ENCODE peak calls at places on chromosome 11, in four cellular contexts. R is K562, Y is HEK293T, A is WTC11. X is an unnamed sample.

GRCh38 chr11:65695459-65696241 is 16.4 kb upstream of the KAT5 start:
- DNase-seq in R (no peak), Y (no peak), A (no peak), X (peak)

GRCh38 chr11:69310934-69311766 is 17.2 kb downstream of the MYEOV start:
- DNase-seq in R (no peak), Y (no peak), A (no peak), X (no peak)

GRCh38 chr11:76008474-76008873 is 193.5 kb downstream of the UVRAG start:
- DNase-seq in R (no peak), Y (no peak), A (no peak), X (no peak)

GRCh38 chr11:107824668-107825369 is 33.8 kb downstream of the SLC35F2 start:
- DNase-seq in R (no peak), Y (no peak), A (no peak), X (no peak)

GRCh38 chr11:58968251-58968711 is 29.0 kb downstream of the GLYATL1 start:
- DNase-seq in R (no peak), Y (no peak), A (no peak), X (no peak)

GRCh38 chr11:1953489-1954284 is 6.6 kb downstream of the MRPL23 start:
- DNase-seq in R (no peak), Y (no peak), A (no peak), X (no peak)

GRCh38 chr11:130763087-130763980 is 152.9 kb downstream of the SNX19 start:
- DNase-seq in R (no peak), Y (no peak), A (no peak), X (no peak)

GRCh38 chr11:4084406-4084805 is 10.2 kb upstream of the RRM1 start:
- DNase-seq in R (no peak), Y (no peak), A (no peak), X (no peak)

GRCh38 chr11:74465291-74465708 is 2.0 kb downstream of the KCNE3 start:
- DNase-seq in R (peak), Y (no peak), A (no peak), X (no peak)

GRCh38 chr11:32006799-32007388 is 84.0 kb upstream of the RCN1 start:
- DNase-seq in R (peak), Y (peak), A (peak), X (peak)

GRCh38 chr11:111327908-111328624 is 29.7 kb downstream of the POU2AF3 start:
- DNase-seq in R (no peak), Y (no peak), A (no peak), X (no peak)

GRCh38 chr11:120335596-120335927 is 651 bp upstream of the ARHGEF12 start:
- DNase-seq in R (no peak), Y (peak), A (peak), X (no peak)

GRCh38 chr11:45809456-45810395 is 4.8 kb downstream of the SLC35C1 start:
- DNase-seq in R (no peak), Y (no peak), A (no peak), X (no peak)

GRCh38 chr11:64839335-64839734 is 5.1 kb downstream of the CDC42BPG start:
- DNase-seq in R (no peak), Y (no peak), A (no peak), X (no peak)

GRCh38 chr11:98234698-98235097 is 786.1 kb upstream of the CNTN5 start:
- DNase-seq in R (no peak), Y (no peak), A (no peak), X (no peak)

GRCh38 chr11:61971177-61972111 is 4.0 kb upstream of the FTH1 start:
- DNase-seq in R (peak), Y (peak), A (peak), X (peak)

GRCh38 chr11:130023204-130023603 is 20.6 kb upstream of the PRDM10 start:
- DNase-seq in R (no peak), Y (no peak), A (no peak), X (peak)

GRCh38 chr11:126878892-126879291 is 121.7 kb downstream of the KIRREL3 start:
- DNase-seq in R (no peak), Y (no peak), A (no peak), X (no peak)

GRCh38 chr11:119739021-119739703 is 10.2 kb upstream of the NECTIN1 start:
- DNase-seq in R (no peak), Y (no peak), A (no peak), X (no peak)

GRCh38 chr11:75319035-75319877 is 32.2 kb downstream of the ARRB1 start:
- DNase-seq in R (no peak), Y (no peak), A (no peak), X (no peak)

GRCh38 chr11:64566042-64566914 is 24.7 kb upstream of the SLC22A12 start:
- DNase-seq in R (peak), Y (peak), A (peak), X (peak)

GRCh38 chr11:84719935-84720577 is 907.1 kb downstream of the DLG2 start:
- DNase-seq in R (no peak), Y (no peak), A (peak), X (no peak)

GRCh38 chr11:119672597-119672996 is 56.4 kb downstream of the NECTIN1 start:
- DNase-seq in R (no peak), Y (no peak), A (no peak), X (no peak)

GRCh38 chr11:103433380-103433779 is 324.2 kb downstream of the DYNC2H1 start:
- DNase-seq in R (no peak), Y (no peak), A (no peak), X (no peak)

GRCh38 chr11:69000831-69001245 is 12.2 kb downstream of the MRGPRF start:
- DNase-seq in R (no peak), Y (no peak), A (peak), X (peak)

GRCh38 chr11:70067591-70068341 is 10.4 kb upstream of the ANO1 start:
- DNase-seq in R (no peak), Y (no peak), A (no peak), X (peak)

GRCh38 chr11:111419181-111419580 is 40.1 kb upstream of the POU2AF1 start:
- DNase-seq in R (no peak), Y (no peak), A (no peak), X (no peak)

GRCh38 chr11:97269527-97269926 is 879.7 kb downstream of the JRKL start:
- DNase-seq in R (no peak), Y (peak), A (no peak), X (no peak)

GRCh38 chr11:2729841-2730240 is 30.0 kb upstream of the KCNQ1OT1 start:
- DNase-seq in R (no peak), Y (no peak), A (no peak), X (no peak)

DNA sequence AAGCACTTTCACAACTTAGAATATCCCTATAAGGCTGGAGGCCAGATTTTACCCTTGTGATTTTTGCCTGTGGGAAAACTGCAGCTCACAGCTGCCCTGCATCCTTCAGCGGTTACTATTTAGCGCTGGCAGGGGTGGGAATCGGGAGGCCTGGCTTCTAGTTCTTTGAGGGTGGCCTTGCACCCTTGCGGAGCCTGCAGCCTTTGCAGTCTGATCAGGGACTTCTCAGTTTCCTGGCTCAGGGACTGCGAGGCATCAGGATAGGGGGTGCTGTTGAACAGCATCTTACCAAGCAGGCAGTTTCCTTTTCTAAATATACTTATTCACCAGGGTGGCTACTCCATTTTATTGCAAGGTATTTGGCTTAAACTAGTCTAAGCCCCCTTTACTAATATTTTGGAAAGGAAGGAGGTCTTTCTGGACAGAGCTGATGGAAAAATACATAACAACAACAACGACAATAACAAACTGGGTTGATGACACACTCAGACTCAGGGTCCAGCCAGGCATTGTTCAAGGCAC is 2.9 kb upstream of the APOA1 start:
- DNase-seq in R (peak), Y (no peak), A (no peak), X (no peak)
- TF ChIP-seq SP1 in R (no peak), Y (no peak), A (no peak), X (no peak)

GRCh38 chr11:115580927-115581680 is 76.9 kb upstream of the CADM1 start:
- DNase-seq in R (no peak), Y (peak), A (no peak), X (no peak)
- TF ChIP-seq SP1 in R (no peak), Y (no peak), A (no peak), X (no peak)

GRCh38 chr11:125371451-125371935 is 124.6 kb downstream of the FEZ1 start:
- DNase-seq in R (no peak), Y (no peak), A (peak), X (no peak)

GRCh38 chr11:125373426-125374391 is 122.4 kb downstream of the FEZ1 start:
- DNase-seq in R (no peak), Y (no peak), A (no peak), X (no peak)

GRCh38 chr11:125370561-125371389 is 125.3 kb downstream of the FEZ1 start:
- DNase-seq in R (no peak), Y (no peak), A (no peak), X (no peak)

GRCh38 chr11:125372911-125373310 is 123.2 kb downstream of the FEZ1 start:
- DNase-seq in R (no peak), Y (no peak), A (no peak), X (no peak)

DNA sequence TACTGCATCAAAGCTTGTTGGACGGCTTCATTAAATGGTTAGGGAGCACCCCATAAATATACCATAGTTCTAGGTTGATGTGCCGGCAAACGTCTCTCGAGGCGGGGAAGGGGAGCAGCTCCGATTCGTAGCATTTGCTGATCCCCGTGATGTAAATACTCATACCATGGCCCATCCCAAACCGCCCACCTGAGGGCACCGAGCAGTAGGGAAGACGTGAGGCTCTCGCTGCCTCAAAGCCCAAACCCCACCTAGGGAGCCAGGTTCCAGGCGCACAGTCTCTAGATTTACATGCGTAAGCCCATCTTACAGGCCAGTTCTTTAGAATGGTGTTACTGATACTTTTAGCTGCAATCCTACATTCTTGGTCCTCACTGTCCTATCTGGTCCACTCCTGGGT is 124.0 kb downstream of the FEZ1 start:
- DNase-seq in R (no peak), Y (no peak), A (peak), X (no peak)
- TF ChIP-seq SP1 in R (no peak), Y (no peak), A (no peak), X (no peak)

GRCh38 chr11:12704049-12704448 is 29.8 kb downstream of the TEAD1 start:
- DNase-seq in R (no peak), Y (no peak), A (no peak), X (no peak)
- TF ChIP-seq SP1 in R (no peak), Y (no peak), A (no peak), X (no peak)

GRCh38 chr11:86672007-86672621 is at the start of gene ME3:
- DNase-seq in R (no peak), Y (no peak), A (peak), X (no peak)

GRCh38 chr11:86668929-86669328 is 3.5 kb downstream of the ME3 start:
- DNase-seq in R (no peak), Y (no peak), A (no peak), X (no peak)

GRCh38 chr11:86669424-86669823 is 3.0 kb downstream of the ME3 start:
- DNase-seq in R (no peak), Y (no peak), A (no peak), X (no peak)

GRCh38 chr11:86671386-86672006 is 920 bp downstream of the ME3 start:
- DNase-seq in R (no peak), Y (no peak), A (peak), X (no peak)

DNA sequence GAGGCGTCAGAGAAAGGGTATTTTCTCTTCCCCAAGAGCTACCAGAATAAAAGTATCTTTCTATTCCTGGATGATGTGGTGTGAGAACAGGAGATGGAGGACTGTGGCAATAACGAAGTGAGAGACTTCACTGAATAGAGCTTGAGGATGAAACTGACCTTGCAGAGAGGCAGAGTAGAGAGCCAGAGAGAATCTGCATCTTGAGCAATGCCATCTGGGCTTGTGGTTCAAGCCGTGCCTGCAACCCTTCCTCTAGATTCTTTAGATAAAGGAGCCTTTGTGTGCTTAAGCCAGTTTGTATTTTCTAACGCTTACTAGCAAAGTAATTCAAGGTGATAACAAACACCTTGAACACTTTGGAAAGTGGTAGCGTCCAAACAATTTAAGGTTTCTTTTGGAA is 2.2 kb downstream of the ME3 start:
- DNase-seq in R (no peak), Y (no peak), A (no peak), X (no peak)
- TF ChIP-seq SP1 in R (no peak), Y (no peak), A (no peak), X (no peak)

DNA sequence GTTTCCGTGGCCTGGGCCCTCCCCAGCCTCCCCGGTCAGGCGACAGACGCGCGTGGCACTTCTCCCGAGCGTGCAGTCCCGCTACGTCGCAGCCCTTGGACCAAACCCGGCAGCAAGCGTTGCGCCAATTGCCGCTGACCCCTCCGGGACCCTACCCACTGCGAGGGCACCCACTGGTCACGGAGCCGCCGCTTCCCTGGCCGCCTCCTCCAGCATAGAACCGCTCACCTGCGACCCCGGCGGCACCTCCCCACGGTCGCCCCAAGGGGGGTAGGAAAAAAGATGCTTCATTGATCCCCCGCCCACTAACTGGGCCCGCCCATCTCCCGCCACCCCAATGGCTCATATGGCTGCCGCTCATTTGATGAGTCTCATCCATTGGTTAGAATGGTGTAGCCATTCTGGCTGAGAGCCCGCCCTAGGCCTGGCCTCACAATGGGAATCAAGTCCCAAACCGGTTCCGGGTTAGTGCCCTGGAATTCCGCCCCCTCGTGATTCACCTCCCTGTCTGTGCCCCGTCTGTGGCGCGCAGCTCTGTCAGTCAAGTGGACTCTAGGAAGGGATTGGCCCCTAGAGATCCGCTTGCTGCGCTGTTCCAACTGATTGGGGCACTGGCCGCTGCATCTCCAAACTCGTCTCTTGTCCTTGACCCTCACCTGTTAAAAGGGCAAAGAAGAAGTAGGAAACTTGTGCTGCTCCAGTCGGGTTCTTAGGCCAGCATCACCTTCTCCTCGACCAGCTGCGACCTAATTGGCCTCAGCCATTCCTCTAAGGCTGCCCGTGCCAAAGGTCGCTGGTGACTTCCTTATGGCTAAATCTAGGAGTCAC is at the start of gene MSANTD4:
- DNase-seq in R (peak), Y (peak), A (peak), X (peak)
- TF ChIP-seq SP1 in R (peak), Y (peak), A (peak), X (peak)

GRCh38 chr11:28666632-28667031 is 558.4 kb downstream of the METTL15 start:
- DNase-seq in R (no peak), Y (no peak), A (no peak), X (no peak)
- TF ChIP-seq SP1 in R (no peak), Y (no peak), A (no peak), X (no peak)

DNA sequence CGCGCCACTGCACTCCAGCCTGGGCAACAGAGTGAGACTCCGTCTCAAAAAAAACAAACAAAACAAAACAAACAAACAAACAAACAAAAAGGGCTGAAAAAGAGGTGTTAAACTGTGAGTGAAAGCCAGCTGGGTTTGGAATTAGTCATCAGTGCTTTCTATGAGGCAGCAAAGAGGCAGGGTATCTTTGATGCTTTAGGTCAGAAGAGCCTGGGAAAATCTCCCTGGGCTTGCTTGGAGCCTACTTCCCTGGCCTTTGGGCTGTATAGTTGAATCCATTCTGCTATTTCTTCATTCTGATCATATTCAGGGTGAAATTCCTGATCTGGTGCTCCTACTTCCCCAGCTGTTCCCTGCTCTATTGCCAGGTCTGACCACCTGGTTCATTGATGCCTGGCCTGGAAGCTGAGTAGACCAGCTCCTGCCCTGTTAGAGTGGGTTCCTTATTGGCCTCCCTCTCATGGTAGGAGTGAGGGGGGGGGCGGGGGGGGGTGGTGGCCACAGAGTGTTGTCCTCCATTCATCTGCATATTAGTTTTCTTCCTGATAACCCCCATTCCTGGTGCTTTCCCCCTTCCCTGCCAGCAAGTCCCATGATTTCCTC is 65.6 kb downstream of the INSC start:
- DNase-seq in R (no peak), Y (no peak), A (no peak), X (no peak)
- TF ChIP-seq SP1 in R (no peak), Y (no peak), A (no peak), X (no peak)

GRCh38 chr11:79062814-79063762 is 377.7 kb downstream of the TENM4 start:
- DNase-seq in R (peak), Y (peak), A (peak), X (peak)
- TF ChIP-seq SP1 in R (no peak), Y (no peak), A (no peak), X (no peak)